ENCODE peak calls at places on chromosomes 7 and 10, in eight cellular contexts. One of them, this sample, is unnamed.

GRCh38 chr10:133168617-133169031 is 8.6 kb downstream of the KNDC1 start:
- DNase-seq in AG20443: no peak
- DNase-seq in psoas muscle: no peak
- DNase-seq in EL: no peak
- DNase-seq in iPS-NIHi11: no peak
- DNase-seq in AG04449: no peak
- DNase-seq in activated CD4-positive, alpha-beta memory T cell treated with anti-CD3 and anti-CD28 coated beads for 36 hours: no peak
- DNase-seq in stomach: no peak
- DNase-seq in this sample: no peak

GRCh38 chr10:98236866-98237265 is 31.1 kb downstream of the LOXL4 start:
- DNase-seq in psoas muscle: no peak
- DNase-seq in iPS-NIHi11: no peak
- DNase-seq in activated CD4-positive, alpha-beta memory T cell treated with anti-CD3 and anti-CD28 coated beads for 36 hours: no peak
- DNase-seq in AG20443: no peak
- DNase-seq in AG04449: no peak
- DNase-seq in stomach: no peak
- DNase-seq in EL: no peak
- DNase-seq in this sample: no peak

GRCh38 chr7:106394526-106394925 is 109.7 kb upstream of the NAMPT start:
- DNase-seq in iPS-NIHi11: no peak
- DNase-seq in AG04449: no peak
- DNase-seq in EL: no peak
- DNase-seq in psoas muscle: no peak
- DNase-seq in AG20443: no peak
- DNase-seq in stomach: no peak
- DNase-seq in activated CD4-positive, alpha-beta memory T cell treated with anti-CD3 and anti-CD28 coated beads for 36 hours: no peak
- DNase-seq in this sample: peak; percentile 10

GRCh38 chr10:121484401-121484800 is 113.8 kb downstream of the FGFR2 start:
- DNase-seq in activated CD4-positive, alpha-beta memory T cell treated with anti-CD3 and anti-CD28 coated beads for 36 hours: no peak
- DNase-seq in AG20443: no peak
- DNase-seq in AG04449: no peak
- DNase-seq in stomach: no peak
- DNase-seq in iPS-NIHi11: no peak
- DNase-seq in EL: no peak
- DNase-seq in psoas muscle: no peak
- DNase-seq in this sample: no peak

GRCh38 chr7:151745706-151746105 is 131.2 kb downstream of the PRKAG2 start:
- DNase-seq in AG20443: no peak
- DNase-seq in activated CD4-positive, alpha-beta memory T cell treated with anti-CD3 and anti-CD28 coated beads for 36 hours: no peak
- DNase-seq in EL: no peak
- DNase-seq in stomach: no peak
- DNase-seq in psoas muscle: no peak
- DNase-seq in iPS-NIHi11: no peak
- DNase-seq in AG04449: no peak
- DNase-seq in this sample: no peak

GRCh38 chr7:100584046-100584676 is 1.8 kb downstream of the LRCH4 start:
- DNase-seq in activated CD4-positive, alpha-beta memory T cell treated with anti-CD3 and anti-CD28 coated beads for 36 hours: peak; percentile 28
- DNase-seq in AG20443: no peak
- DNase-seq in iPS-NIHi11: no peak
- DNase-seq in AG04449: no peak
- DNase-seq in stomach: no peak
- DNase-seq in psoas muscle: no peak
- DNase-seq in EL: no peak
- DNase-seq in this sample: no peak

GRCh38 chr10:28177944-28178637 is 124.8 kb downstream of the MPP7 start:
- DNase-seq in activated CD4-positive, alpha-beta memory T cell treated with anti-CD3 and anti-CD28 coated beads for 36 hours: peak; percentile 24
- DNase-seq in stomach: no peak
- DNase-seq in AG04449: no peak
- DNase-seq in AG20443: peak; percentile 19
- DNase-seq in EL: peak; percentile 38
- DNase-seq in iPS-NIHi11: no peak
- DNase-seq in psoas muscle: no peak
- DNase-seq in this sample: peak; percentile 45

GRCh38 chr10:104197364-104197763 is 34.8 kb downstream of the CFAP43 start:
- DNase-seq in AG04449: no peak
- DNase-seq in psoas muscle: no peak
- DNase-seq in activated CD4-positive, alpha-beta memory T cell treated with anti-CD3 and anti-CD28 coated beads for 36 hours: no peak
- DNase-seq in stomach: no peak
- DNase-seq in iPS-NIHi11: no peak
- DNase-seq in EL: no peak
- DNase-seq in AG20443: no peak
- DNase-seq in this sample: peak; percentile 14

GRCh38 chr7:71988176-71988575 is 424.0 kb downstream of the CALN1 start:
- DNase-seq in iPS-NIHi11: no peak
- DNase-seq in AG04449: no peak
- DNase-seq in stomach: no peak
- DNase-seq in psoas muscle: no peak
- DNase-seq in EL: no peak
- DNase-seq in AG20443: no peak
- DNase-seq in activated CD4-positive, alpha-beta memory T cell treated with anti-CD3 and anti-CD28 coated beads for 36 hours: no peak
- DNase-seq in this sample: no peak

GRCh38 chr10:50381637-50382036 is 130.3 kb upstream of the ASAH2 start:
- DNase-seq in EL: no peak
- DNase-seq in iPS-NIHi11: no peak
- DNase-seq in stomach: no peak
- DNase-seq in AG20443: peak; percentile 63
- DNase-seq in AG04449: no peak
- DNase-seq in activated CD4-positive, alpha-beta memory T cell treated with anti-CD3 and anti-CD28 coated beads for 36 hours: no peak
- DNase-seq in psoas muscle: no peak
- DNase-seq in this sample: peak; percentile 54

GRCh38 chr7:153151766-153152165 is 392.2 kb downstream of the ACTR3B start:
- DNase-seq in AG20443: no peak
- DNase-seq in iPS-NIHi11: no peak
- DNase-seq in psoas muscle: no peak
- DNase-seq in stomach: no peak
- DNase-seq in activated CD4-positive, alpha-beta memory T cell treated with anti-CD3 and anti-CD28 coated beads for 36 hours: no peak
- DNase-seq in EL: no peak
- DNase-seq in AG04449: no peak
- DNase-seq in this sample: no peak

GRCh38 chr7:156218544-156219306 is 406.5 kb upstream of the SHH start:
- DNase-seq in activated CD4-positive, alpha-beta memory T cell treated with anti-CD3 and anti-CD28 coated beads for 36 hours: no peak
- DNase-seq in EL: no peak
- DNase-seq in iPS-NIHi11: no peak
- DNase-seq in psoas muscle: no peak
- DNase-seq in AG04449: no peak
- DNase-seq in AG20443: no peak
- DNase-seq in stomach: no peak
- DNase-seq in this sample: no peak

GRCh38 chr10:64036306-64036930 is 515.2 kb downstream of the REEP3 start:
- DNase-seq in iPS-NIHi11: no peak
- DNase-seq in activated CD4-positive, alpha-beta memory T cell treated with anti-CD3 and anti-CD28 coated beads for 36 hours: no peak
- DNase-seq in psoas muscle: no peak
- DNase-seq in AG04449: no peak
- DNase-seq in stomach: no peak
- DNase-seq in EL: no peak
- DNase-seq in AG20443: peak; percentile 16
- DNase-seq in this sample: peak; percentile 5

GRCh38 chr10:113003032-113003431 is 53.0 kb downstream of the TCF7L2 start:
- DNase-seq in stomach: no peak
- DNase-seq in psoas muscle: no peak
- DNase-seq in AG04449: no peak
- DNase-seq in iPS-NIHi11: no peak
- DNase-seq in AG20443: no peak
- DNase-seq in activated CD4-positive, alpha-beta memory T cell treated with anti-CD3 and anti-CD28 coated beads for 36 hours: no peak
- DNase-seq in EL: no peak
- DNase-seq in this sample: no peak

GRCh38 chr7:127844707-127845331 is 186.4 kb downstream of the LRRC4 start:
- DNase-seq in activated CD4-positive, alpha-beta memory T cell treated with anti-CD3 and anti-CD28 coated beads for 36 hours: no peak
- DNase-seq in AG04449: no peak
- DNase-seq in stomach: peak; percentile 55
- DNase-seq in iPS-NIHi11: no peak
- DNase-seq in psoas muscle: peak; percentile 37
- DNase-seq in AG20443: peak; percentile 50
- DNase-seq in EL: peak; percentile 48
- DNase-seq in this sample: peak; percentile 73

GRCh38 chr7:99244942-99245341 is 27.7 kb upstream of the MYH16 start:
- DNase-seq in AG04449: no peak
- DNase-seq in AG20443: peak; percentile 79
- DNase-seq in iPS-NIHi11: peak; percentile 11
- DNase-seq in psoas muscle: no peak
- DNase-seq in activated CD4-positive, alpha-beta memory T cell treated with anti-CD3 and anti-CD28 coated beads for 36 hours: no peak
- DNase-seq in EL: peak; percentile 54
- DNase-seq in stomach: no peak
- DNase-seq in this sample: peak; percentile 83

GRCh38 chr7:11437987-11438386 is 394.0 kb downstream of the THSD7A start:
- DNase-seq in AG20443: no peak
- DNase-seq in stomach: no peak
- DNase-seq in EL: no peak
- DNase-seq in iPS-NIHi11: no peak
- DNase-seq in AG04449: no peak
- DNase-seq in activated CD4-positive, alpha-beta memory T cell treated with anti-CD3 and anti-CD28 coated beads for 36 hours: no peak
- DNase-seq in psoas muscle: no peak
- DNase-seq in this sample: peak; percentile 34

GRCh38 chr7:14748461-14748860 is 154.1 kb downstream of the DGKB start:
- DNase-seq in EL: peak; percentile 85
- DNase-seq in AG20443: peak; percentile 62
- DNase-seq in activated CD4-positive, alpha-beta memory T cell treated with anti-CD3 and anti-CD28 coated beads for 36 hours: no peak
- DNase-seq in psoas muscle: no peak
- DNase-seq in stomach: no peak
- DNase-seq in AG04449: peak; percentile 28
- DNase-seq in iPS-NIHi11: no peak
- DNase-seq in this sample: peak; percentile 86

GRCh38 chr7:90821961-90822620 is 226.0 kb downstream of the CDK14 start:
- DNase-seq in EL: no peak
- DNase-seq in psoas muscle: no peak
- DNase-seq in stomach: no peak
- DNase-seq in AG04449: no peak
- DNase-seq in activated CD4-positive, alpha-beta memory T cell treated with anti-CD3 and anti-CD28 coated beads for 36 hours: no peak
- DNase-seq in iPS-NIHi11: no peak
- DNase-seq in AG20443: no peak
- DNase-seq in this sample: no peak

GRCh38 chr10:36341466-36341865 is 699.4 kb upstream of the FZD8 start:
- DNase-seq in stomach: no peak
- DNase-seq in AG04449: no peak
- DNase-seq in AG20443: no peak
- DNase-seq in EL: no peak
- DNase-seq in activated CD4-positive, alpha-beta memory T cell treated with anti-CD3 and anti-CD28 coated beads for 36 hours: no peak
- DNase-seq in iPS-NIHi11: no peak
- DNase-seq in psoas muscle: no peak
- DNase-seq in this sample: no peak

GRCh38 chr10:17217661-17218306 is 10.3 kb upstream of the VIM start:
- DNase-seq in stomach: no peak
- DNase-seq in iPS-NIHi11: no peak
- DNase-seq in activated CD4-positive, alpha-beta memory T cell treated with anti-CD3 and anti-CD28 coated beads for 36 hours: no peak
- DNase-seq in AG20443: peak; percentile 57
- DNase-seq in EL: peak; percentile 93
- DNase-seq in AG04449: no peak
- DNase-seq in psoas muscle: no peak
- DNase-seq in this sample: peak; percentile 94

GRCh38 chr7:1818581-1819200 is 148.6 kb downstream of the ELFN1 start:
- DNase-seq in psoas muscle: no peak
- DNase-seq in AG20443: no peak
- DNase-seq in EL: no peak
- DNase-seq in iPS-NIHi11: no peak
- DNase-seq in AG04449: no peak
- DNase-seq in activated CD4-positive, alpha-beta memory T cell treated with anti-CD3 and anti-CD28 coated beads for 36 hours: no peak
- DNase-seq in stomach: peak; percentile 20
- DNase-seq in this sample: no peak

GRCh38 chr7:102288285-102288930 is 1.7 kb downstream of the SH2B2 start:
- DNase-seq in AG20443: no peak
- DNase-seq in iPS-NIHi11: no peak
- DNase-seq in activated CD4-positive, alpha-beta memory T cell treated with anti-CD3 and anti-CD28 coated beads for 36 hours: peak; percentile 28
- DNase-seq in EL: no peak
- DNase-seq in AG04449: no peak
- DNase-seq in psoas muscle: no peak
- DNase-seq in stomach: no peak
- DNase-seq in this sample: peak; percentile 28

GRCh38 chr7:101378808-101379207 is 16.1 kb downstream of the COL26A1 start:
- DNase-seq in iPS-NIHi11: peak; percentile 69
- DNase-seq in EL: peak; percentile 38
- DNase-seq in psoas muscle: no peak
- DNase-seq in AG20443: peak; percentile 57
- DNase-seq in stomach: no peak
- DNase-seq in AG04449: no peak
- DNase-seq in activated CD4-positive, alpha-beta memory T cell treated with anti-CD3 and anti-CD28 coated beads for 36 hours: no peak
- DNase-seq in this sample: peak; percentile 46

This sample was measured in GM23248.